ENCODE peak calls at places on chromosomes 5 and 9, in four cellular contexts. One of them, this sample, is unnamed.

GRCh38 chr5:19274578-19274977 is 713.4 kb downstream of the CDH18 start:
- DNase-seq in AML-193: no peak
- DNase-seq in mammary epithelial cell: no peak
- DNase-seq in T-helper 1 cell: no peak
- DNase-seq in this sample: no peak

GRCh38 chr9:91899611-91900010 is 50.4 kb downstream of the ROR2 start:
- DNase-seq in AML-193: no peak
- DNase-seq in T-helper 1 cell: no peak
- DNase-seq in mammary epithelial cell: no peak
- DNase-seq in this sample: no peak

GRCh38 chr5:133667217-133667616 is 54.9 kb upstream of the FSTL4 start:
- DNase-seq in AML-193: no peak
- DNase-seq in T-helper 1 cell: no peak
- DNase-seq in mammary epithelial cell: no peak
- DNase-seq in this sample: no peak

GRCh38 chr9:76453785-76454184 is 5.2 kb upstream of the GCNT1 start:
- DNase-seq in T-helper 1 cell: no peak
- DNase-seq in mammary epithelial cell: peak
- DNase-seq in AML-193: peak
- DNase-seq in this sample: peak

GRCh38 chr9:109182550-109182939 is 15.5 kb upstream of the FRRS1L start:
- DNase-seq in AML-193: no peak
- DNase-seq in mammary epithelial cell: no peak
- DNase-seq in T-helper 1 cell: no peak
- DNase-seq in this sample: no peak

GRCh38 chr9:130265431-130266235 is at the start of gene HMCN2:
- DNase-seq in mammary epithelial cell: peak
- DNase-seq in AML-193: no peak
- DNase-seq in T-helper 1 cell: no peak
- DNase-seq in this sample: peak

GRCh38 chr9:129282308-129283211 is 104.5 kb upstream of the IER5L start:
- DNase-seq in mammary epithelial cell: no peak
- DNase-seq in AML-193: no peak
- DNase-seq in T-helper 1 cell: no peak
- DNase-seq in this sample: no peak

GRCh38 chr5:68544656-68545565 is 329.4 kb downstream of the PIK3R1 start:
- DNase-seq in AML-193: no peak
- DNase-seq in mammary epithelial cell: peak
- DNase-seq in T-helper 1 cell: no peak
- DNase-seq in this sample: no peak

GRCh38 chr5:1133108-1133507 is 21.2 kb upstream of the SLC12A7 start:
- DNase-seq in AML-193: no peak
- DNase-seq in mammary epithelial cell: no peak
- DNase-seq in T-helper 1 cell: no peak
- DNase-seq in this sample: no peak

GRCh38 chr9:110030632-110031031 is 177.3 kb downstream of the C9orf152 start:
- DNase-seq in T-helper 1 cell: no peak
- DNase-seq in AML-193: no peak
- DNase-seq in mammary epithelial cell: no peak
- DNase-seq in this sample: peak

GRCh38 chr5:173645437-173645807 is 29.0 kb upstream of the BOD1 start:
- DNase-seq in AML-193: no peak
- DNase-seq in T-helper 1 cell: no peak
- DNase-seq in mammary epithelial cell: no peak
- DNase-seq in this sample: no peak

GRCh38 chr5:59724482-59725392 is 168.8 kb downstream of the PDE4D start:
- DNase-seq in T-helper 1 cell: peak
- DNase-seq in AML-193: peak
- DNase-seq in mammary epithelial cell: peak
- DNase-seq in this sample: peak

GRCh38 chr5:131634666-131634995 is 398 bp downstream of the RAPGEF6 start:
- DNase-seq in T-helper 1 cell: peak
- DNase-seq in AML-193: peak
- DNase-seq in mammary epithelial cell: peak
- DNase-seq in this sample: peak

GRCh38 chr5:1203311-1203967 is 2.0 kb downstream of the SLC6A19 start:
- DNase-seq in AML-193: no peak
- DNase-seq in mammary epithelial cell: no peak
- DNase-seq in T-helper 1 cell: no peak
- DNase-seq in this sample: no peak

GRCh38 chr5:759111-759741 is 25.3 kb downstream of the ZDHHC11B start:
- DNase-seq in AML-193: no peak
- DNase-seq in mammary epithelial cell: no peak
- DNase-seq in T-helper 1 cell: no peak
- DNase-seq in this sample: no peak

GRCh38 chr9:82923410-82924242 is 139.3 kb downstream of the RASEF start:
- DNase-seq in T-helper 1 cell: no peak
- DNase-seq in AML-193: no peak
- DNase-seq in mammary epithelial cell: peak
- DNase-seq in this sample: peak

GRCh38 chr5:172347653-172348052 is 64.1 kb upstream of the UBTD2 start:
- DNase-seq in mammary epithelial cell: no peak
- DNase-seq in AML-193: no peak
- DNase-seq in T-helper 1 cell: no peak
- DNase-seq in this sample: no peak

GRCh38 chr5:62001640-62002039 is 304.4 kb upstream of the KIF2A start:
- DNase-seq in AML-193: no peak
- DNase-seq in T-helper 1 cell: no peak
- DNase-seq in mammary epithelial cell: peak
- DNase-seq in this sample: peak

GRCh38 chr5:157613385-157614245 is 38.0 kb upstream of the ADAM19 start:
- DNase-seq in mammary epithelial cell: no peak
- DNase-seq in AML-193: no peak
- DNase-seq in T-helper 1 cell: peak
- DNase-seq in this sample: no peak

GRCh38 chr5:35598707-35599370 is 18.8 kb upstream of the SPEF2 start:
- DNase-seq in T-helper 1 cell: no peak
- DNase-seq in mammary epithelial cell: no peak
- DNase-seq in AML-193: peak
- DNase-seq in this sample: peak

GRCh38 chr5:9670371-9670770 is 40.2 kb upstream of the TAS2R1 start:
- DNase-seq in T-helper 1 cell: no peak
- DNase-seq in mammary epithelial cell: no peak
- DNase-seq in AML-193: no peak
- DNase-seq in this sample: no peak

GRCh38 chr5:81757404-81757803 is 6.5 kb upstream of the SSBP2 start:
- DNase-seq in AML-193: no peak
- DNase-seq in mammary epithelial cell: peak
- DNase-seq in T-helper 1 cell: no peak
- DNase-seq in this sample: peak

GRCh38 chr9:74037274-74037673 is 459.9 kb upstream of the RORB start:
- DNase-seq in AML-193: no peak
- DNase-seq in mammary epithelial cell: no peak
- DNase-seq in T-helper 1 cell: no peak
- DNase-seq in this sample: no peak

GRCh38 chr9:70220216-70220615 is 38.6 kb upstream of the SMC5 start:
- DNase-seq in T-helper 1 cell: no peak
- DNase-seq in mammary epithelial cell: no peak
- DNase-seq in AML-193: no peak
- DNase-seq in this sample: no peak

GRCh38 chr5:180852510-180852909 is 8.6 kb downstream of the ZFP62 start:
- DNase-seq in T-helper 1 cell: no peak
- DNase-seq in mammary epithelial cell: no peak
- DNase-seq in AML-193: no peak
- DNase-seq in this sample: no peak

GRCh38 chr9:98085955-98086354 is 29.4 kb downstream of the NANS start:
- DNase-seq in AML-193: no peak
- DNase-seq in mammary epithelial cell: no peak
- DNase-seq in T-helper 1 cell: no peak
- DNase-seq in this sample: peak

GRCh38 chr5:148381906-148382305 is 1.9 kb upstream of the FBXO38 start:
- DNase-seq in T-helper 1 cell: no peak
- DNase-seq in AML-193: no peak
- DNase-seq in mammary epithelial cell: peak
- DNase-seq in this sample: peak

GRCh38 chr5:114308508-114308907 is 53.4 kb upstream of the KCNN2 start:
- DNase-seq in AML-193: no peak
- DNase-seq in mammary epithelial cell: no peak
- DNase-seq in T-helper 1 cell: no peak
- DNase-seq in this sample: no peak

GRCh38 chr9:109320338-109320733 is 523 bp downstream of the EPB41L4B start:
- DNase-seq in mammary epithelial cell: no peak
- DNase-seq in T-helper 1 cell: no peak
- DNase-seq in AML-193: no peak
- DNase-seq in this sample: no peak

GRCh38 chr5:16538001-16538400 is 72.4 kb upstream of the ZNF622 start:
- DNase-seq in T-helper 1 cell: no peak
- DNase-seq in AML-193: no peak
- DNase-seq in mammary epithelial cell: no peak
- DNase-seq in this sample: no peak

GRCh38 chr9:114746591-114746990 is 59.2 kb downstream of the TNFSF15 start:
- DNase-seq in T-helper 1 cell: no peak
- DNase-seq in AML-193: no peak
- DNase-seq in mammary epithelial cell: no peak
- DNase-seq in this sample: no peak

GRCh38 chr5:124057161-124057814 is 545.3 kb downstream of the CSNK1G3 start:
- DNase-seq in mammary epithelial cell: peak
- DNase-seq in T-helper 1 cell: no peak
- DNase-seq in AML-193: peak
- DNase-seq in this sample: peak